ENCODE peak calls at places on chromosomes 12 and 14, in four cellular contexts. S is IMR-90, X is H9, A is H1. L is an unnamed sample.

GRCh38 chr12:7369274-7369729 is 65.4 kb downstream of the ACSM4 start:
- DNase-seq in S (no peak), X (no peak), A (no peak), L (peak)

GRCh38 chr14:104600141-104600643 is 4.4 kb downstream of the TMEM179 start:
- DNase-seq in S (no peak), X (no peak), A (no peak), L (no peak)

GRCh38 chr12:52044284-52044983 is 6.8 kb upstream of the NR4A1 start:
- DNase-seq in S (no peak), X (no peak), A (no peak), L (no peak)

GRCh38 chr14:80987235-80988032 is 32.0 kb downstream of the TSHR start:
- DNase-seq in S (peak), X (peak), A (peak), L (peak)

GRCh38 chr14:50954811-50955372 is 10.6 kb upstream of the PYGL start:
- DNase-seq in S (peak), X (no peak), A (no peak), L (peak)

GRCh38 chr12:28899951-28900350 is 249.1 kb upstream of the FAR2 start:
- DNase-seq in S (peak), X (no peak), A (no peak), L (no peak)

GRCh38 chr12:120640840-120641833 is 711 bp downstream of the CABP1 start:
- DNase-seq in S (peak), X (peak), A (peak), L (peak)

GRCh38 chr12:76637807-76638206 is 78.2 kb upstream of the OSBPL8 start:
- DNase-seq in S (peak), X (no peak), A (no peak), L (no peak)

GRCh38 chr12:45543887-45544286 is 185.6 kb upstream of the ARID2 start:
- DNase-seq in S (peak), X (peak), A (no peak), L (peak)

GRCh38 chr12:34401659-34402227 is 379.4 kb downstream of the ALG10 start:
- DNase-seq in S (no peak), X (no peak), A (peak), L (no peak)

GRCh38 chr14:90299408-90299807 is 32.3 kb downstream of the NRDE2 start:
- DNase-seq in S (no peak), X (no peak), A (no peak), L (no peak)

GRCh38 chr12:53123578-53124351 is 20.5 kb downstream of the SOAT2 start:
- DNase-seq in S (peak), X (no peak), A (peak), L (no peak)

GRCh38 chr12:5140190-5140589 is 96.5 kb downstream of the KCNA5 start:
- DNase-seq in S (peak), X (no peak), A (no peak), L (no peak)

GRCh38 chr12:25069221-25069620 is 120.3 kb upstream of the BCAT1 start:
- DNase-seq in S (peak), X (no peak), A (no peak), L (no peak)

GRCh38 chr14:94671870-94672444 is 59.8 kb downstream of the SERPINA3 start:
- DNase-seq in S (no peak), X (no peak), A (no peak), L (peak)

GRCh38 chr14:94462763-94463572 is 10.4 kb upstream of the SERPINA11 start:
- DNase-seq in S (no peak), X (peak), A (no peak), L (no peak)

GRCh38 chr14:89388853-89389252 is 28.2 kb downstream of the FOXN3 start:
- DNase-seq in S (peak), X (no peak), A (no peak), L (peak)

GRCh38 chr12:60052483-60052882 is 456.7 kb downstream of the SLC16A7 start:
- DNase-seq in S (peak), X (no peak), A (no peak), L (no peak)

GRCh38 chr14:94775875-94776217 is 5.9 kb upstream of the GSC start:
- DNase-seq in S (peak), X (no peak), A (no peak), L (no peak)

GRCh38 chr12:115166698-115167315 is 482.8 kb upstream of the TBX3 start:
- DNase-seq in S (peak), X (no peak), A (no peak), L (peak)

GRCh38 chr14:51448831-51449665 is 202.7 kb upstream of the FRMD6 start:
- DNase-seq in S (peak), X (no peak), A (no peak), L (no peak)

GRCh38 chr14:43548368-43548767 is 958.7 kb downstream of the FSCB start:
- DNase-seq in S (no peak), X (no peak), A (no peak), L (no peak)
- H4K5ac ChIP-seq in S (no peak), X (no peak), A (no peak), L (no peak)

DNA sequence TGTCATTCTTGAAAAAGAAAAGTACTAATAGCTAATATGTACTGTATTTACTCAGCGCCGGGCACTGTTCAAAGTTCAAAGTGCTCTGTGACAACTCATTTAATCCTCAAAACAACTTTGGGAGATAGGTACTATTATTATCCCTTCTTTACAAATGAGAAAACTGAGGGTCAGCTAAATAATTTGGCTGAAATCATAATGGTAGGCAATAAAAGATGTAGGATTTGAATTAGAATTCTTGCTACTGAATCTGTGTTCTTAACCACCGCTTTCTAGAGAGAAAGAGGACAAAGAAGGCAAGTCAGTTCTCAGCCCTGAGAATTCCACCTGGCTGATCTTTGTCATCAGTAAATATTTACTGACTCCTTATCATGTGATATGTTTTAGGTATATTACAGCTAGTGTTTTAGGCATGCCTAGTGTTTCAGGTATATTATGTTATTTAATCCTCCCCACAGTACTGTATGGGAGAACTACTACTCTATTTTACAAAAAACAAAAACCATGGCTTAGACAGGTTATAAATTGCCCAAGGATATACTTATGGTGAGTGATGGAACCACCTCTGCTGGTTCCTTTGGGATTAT is 205.7 kb upstream of the GZMB start:
- DNase-seq in S (no peak), X (no peak), A (no peak), L (no peak)
- H3K9ac ChIP-seq in S (no peak), X (no peak), A (no peak), L (no peak)

DNA sequence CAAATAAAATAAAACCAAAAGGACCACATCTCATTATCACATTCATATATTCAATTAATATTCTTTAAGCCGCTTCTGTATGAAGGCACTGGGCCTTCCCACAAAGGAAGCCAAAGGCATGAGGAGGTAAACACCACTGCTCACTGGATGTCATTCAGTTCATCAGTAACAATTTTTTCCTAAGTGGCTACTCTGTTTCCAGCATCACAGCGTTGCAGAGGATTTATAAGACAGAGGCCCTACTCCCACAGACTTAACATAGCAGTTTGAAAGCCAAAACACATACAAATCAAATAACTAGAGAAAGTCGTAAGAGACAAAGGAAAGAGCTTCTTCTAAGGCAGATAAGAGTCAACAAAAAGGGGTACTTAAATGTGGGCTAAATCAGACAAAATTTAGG is 378.7 kb downstream of the RPS29 start:
- DNase-seq in S (no peak), X (no peak), A (no peak), L (no peak)
- H4K5ac ChIP-seq in S (no peak), X (no peak), A (no peak), L (no peak)

DNA sequence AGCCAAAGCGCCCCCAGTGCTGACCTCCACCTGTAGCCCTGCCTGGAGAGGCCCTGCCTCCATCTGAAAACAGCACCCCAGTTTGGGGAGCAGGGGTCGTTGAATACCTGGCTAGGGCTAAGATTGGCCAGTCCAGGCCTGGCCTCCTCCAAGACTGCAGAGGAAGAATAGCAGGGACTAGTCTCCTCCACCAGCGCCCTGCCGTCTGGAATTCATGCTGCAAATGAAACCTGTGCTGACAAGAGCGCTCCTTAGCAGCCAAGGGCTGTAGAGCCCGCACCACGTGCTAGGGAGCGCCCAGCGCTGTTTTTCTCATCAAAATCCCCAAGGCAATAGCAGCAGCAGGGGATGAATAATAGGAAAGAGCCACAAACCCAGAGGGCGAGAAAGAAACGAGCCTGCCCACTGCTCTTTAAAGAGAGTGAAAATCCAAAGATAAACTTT is 3.4 kb downstream of the COL2A1 start:
- DNase-seq in S (peak), X (peak), A (no peak), L (peak)
- H3K9ac ChIP-seq in S (no peak), X (no peak), A (no peak), L (no peak)

GRCh38 chr12:19518209-19518608 is 78.9 kb downstream of the AEBP2 start:
- DNase-seq in S (peak), X (no peak), A (no peak), L (no peak)
- H4K5ac ChIP-seq in S (no peak), X (no peak), A (no peak), L (no peak)

DNA sequence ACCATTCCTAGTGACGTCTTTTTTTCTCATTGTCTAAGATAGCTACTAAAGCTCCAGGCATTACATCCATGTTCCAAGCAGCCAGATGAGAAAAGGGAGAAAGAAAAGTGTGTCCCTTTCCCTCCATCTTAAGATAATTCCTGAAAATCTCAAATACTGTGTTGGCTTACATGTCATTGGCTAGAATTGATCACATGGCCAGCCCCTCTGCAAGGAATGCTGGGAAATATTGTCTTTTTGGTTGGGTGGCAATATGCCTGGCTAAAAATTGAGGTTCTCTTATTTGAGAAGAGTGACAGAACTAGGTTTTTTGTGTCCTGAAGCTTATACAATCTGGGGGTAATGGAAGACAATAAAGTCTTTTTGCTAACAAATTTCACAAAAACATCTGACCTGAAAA is 264.3 kb downstream of the RPAP3 start:
- DNase-seq in S (no peak), X (no peak), A (no peak), L (no peak)
- H3K9ac ChIP-seq in S (no peak), X (no peak), A (no peak), L (no peak)

DNA sequence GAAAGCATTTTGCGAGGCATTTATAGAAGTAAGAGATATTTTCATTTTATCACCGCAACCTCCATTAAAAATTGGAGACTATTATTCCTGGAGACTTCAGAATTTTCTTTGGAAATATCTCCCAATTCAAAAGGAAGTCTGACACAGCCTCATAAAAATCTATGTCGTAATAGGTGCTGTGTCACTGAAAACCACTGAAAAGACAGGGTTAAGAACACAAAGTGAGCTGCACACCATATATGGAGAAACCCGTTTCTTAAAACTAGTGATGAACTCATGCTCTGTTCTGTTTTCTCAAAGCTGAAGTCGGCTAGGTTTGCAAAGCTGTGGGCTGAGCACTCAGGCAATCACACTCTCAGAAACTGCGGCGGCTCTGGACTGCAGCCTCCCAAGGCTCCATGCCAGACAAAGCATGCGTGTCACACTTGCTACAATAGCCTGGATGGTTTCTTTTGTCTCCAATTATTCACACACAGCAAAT is at the start of gene GLIPR1:
- DNase-seq in S (peak), X (no peak), A (no peak), L (peak)
- H4K5ac ChIP-seq in S (peak), X (no peak), A (no peak), L (no peak)

DNA sequence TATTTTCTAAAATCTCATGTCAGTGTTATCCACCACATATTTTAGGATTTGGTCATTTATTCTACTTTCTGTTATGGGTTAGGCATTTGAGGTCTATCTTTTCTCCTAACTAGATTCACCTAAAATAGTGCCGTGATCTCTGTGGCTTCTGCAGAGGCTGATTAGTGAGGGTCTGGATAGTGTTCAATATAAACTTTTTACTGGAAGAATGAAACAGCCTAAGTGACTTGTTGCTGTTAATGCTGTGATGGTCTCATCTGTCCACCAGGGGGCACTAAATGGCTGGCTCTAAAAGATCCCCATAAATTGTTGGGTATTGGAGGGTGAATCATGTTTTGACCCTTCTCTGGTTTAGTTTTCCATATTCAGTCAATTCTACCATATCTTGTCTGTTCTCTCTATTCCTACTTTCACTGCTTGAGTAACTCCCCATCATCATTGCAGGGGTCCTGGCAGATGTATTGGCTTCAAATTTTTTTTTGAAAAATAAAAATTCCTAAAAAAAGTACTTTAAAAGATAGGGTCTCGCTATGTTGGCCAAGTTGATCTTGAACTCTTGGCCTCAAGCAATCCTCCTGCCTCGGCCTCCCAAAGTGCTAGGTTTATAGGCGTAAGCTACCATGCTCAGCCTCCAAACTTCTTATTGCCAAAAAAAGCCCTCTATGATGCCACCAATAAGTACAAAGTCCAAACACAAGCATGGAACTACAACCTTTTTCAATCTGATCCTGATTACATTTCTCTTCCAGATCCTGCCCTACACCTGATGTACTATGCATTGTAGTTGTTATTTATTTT is 6.9 kb downstream of the PABPN1 start:
- DNase-seq in S (peak), X (peak), A (peak), L (peak)
- H3K9ac ChIP-seq in S (no peak), X (no peak), A (no peak), L (no peak)

DNA sequence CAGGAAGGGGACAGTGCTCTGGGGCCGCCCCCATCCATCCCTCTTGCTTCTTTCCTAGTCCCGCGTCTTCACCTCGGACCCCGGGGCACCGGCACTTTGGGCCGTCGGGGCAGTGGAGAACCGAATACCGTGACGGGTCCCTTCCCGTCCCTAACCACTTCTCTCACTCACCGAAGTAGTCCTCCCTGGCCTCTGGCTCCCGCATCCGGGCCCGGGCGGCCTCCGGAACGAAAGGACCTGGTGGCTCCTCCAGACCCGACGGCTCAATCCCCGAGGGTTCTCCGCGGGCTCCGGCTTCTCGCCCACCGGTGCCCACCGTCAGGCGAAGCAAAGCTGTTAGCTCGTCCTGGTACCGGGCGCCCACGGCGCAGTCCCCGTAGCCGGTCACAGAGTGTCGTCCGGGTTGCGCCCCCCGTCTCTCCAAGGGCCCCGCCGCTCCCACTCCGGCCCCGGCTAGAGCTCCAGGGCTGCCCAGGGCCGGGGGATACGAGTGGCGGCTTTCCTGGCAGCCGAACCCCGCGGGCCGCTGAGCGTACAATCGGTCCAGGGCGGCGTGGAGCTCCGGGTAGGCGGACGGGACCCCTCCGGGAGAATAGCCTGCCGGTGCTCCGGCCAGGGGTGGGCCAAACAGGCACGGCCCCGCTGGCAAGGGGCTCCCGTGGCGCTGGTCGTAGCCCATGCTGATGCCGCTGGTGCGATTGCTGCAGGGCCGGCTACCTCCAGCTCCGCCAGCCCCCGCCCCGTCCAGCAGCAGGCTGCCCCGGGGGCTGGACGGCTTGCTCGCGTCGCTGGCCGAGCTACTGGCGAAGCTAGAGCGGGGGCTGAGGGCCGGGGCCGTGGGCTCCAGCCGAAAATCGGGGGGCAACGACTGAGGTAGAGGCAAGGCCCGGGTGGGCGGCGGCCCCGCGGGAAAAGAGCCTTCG is 1.0 kb downstream of the AJUBA start:
- DNase-seq in S (no peak), X (peak), A (peak), L (peak)
- H4K5ac ChIP-seq in S (peak), X (no peak), A (peak), L (no peak)

GRCh38 chr14:71105177-71105576 is 197.9 kb downstream of the PCNX1 start:
- DNase-seq in S (no peak), X (no peak), A (no peak), L (peak)

GRCh38 chr14:71108398-71109114 is 201.3 kb downstream of the PCNX1 start:
- DNase-seq in S (no peak), X (no peak), A (no peak), L (no peak)

GRCh38 chr14:71107921-71108320 is 200.7 kb downstream of the PCNX1 start:
- DNase-seq in S (no peak), X (no peak), A (no peak), L (no peak)

GRCh38 chr14:71103662-71104484 is 196.6 kb downstream of the PCNX1 start:
- DNase-seq in S (peak), X (no peak), A (no peak), L (peak)
- H3K9ac ChIP-seq in S (no peak), X (no peak), A (no peak), L (no peak)

L was measured in mesendoderm.